ENCODE peak calls at places on chromosomes 2 and 18, in seven cellular contexts. A, G, T, N, I, K and L are unnamed samples. For H3K4me1 and H3K36me3, the result is how much of the 10 kb centered on the place peaks cover.

GRCh38 chr2:47293967-47294366 is 109.0 kb upstream of the MSH2 start:
- DNase-seq in A (no peak), G (no peak), T (no peak), N (no peak), I (no peak), K (no peak), L (no peak)

GRCh38 chr2:42009657-42010580 is 37.9 kb upstream of the PKDCC start:
- DNase-seq in A (no peak), G (peak), T (no peak), N (peak), I (no peak), K (no peak), L (no peak)

GRCh38 chr2:141068053-141068682 is 1062.6 kb downstream of the LRP1B start:
- DNase-seq in A (no peak), G (no peak), T (no peak), N (no peak), I (no peak), K (no peak), L (no peak)

GRCh38 chr2:201127570-201127969 is 11.6 kb downstream of the CFLAR start:
- DNase-seq in A (no peak), G (peak), T (no peak), N (peak), I (peak), K (no peak), L (no peak)

GRCh38 chr2:86518498-86518897 is 44.7 kb downstream of the CHMP3 start:
- DNase-seq in A (no peak), G (no peak), T (no peak), N (peak), I (peak), K (no peak), L (no peak)

GRCh38 chr18:65547046-65547445 is 203.8 kb upstream of the CDH7 start:
- DNase-seq in A (no peak), G (no peak), T (no peak), N (no peak), I (no peak), K (no peak), L (no peak)

GRCh38 chr2:44358498-44358897 is 2.8 kb downstream of the PREPL start:
- DNase-seq in A (no peak), G (peak), T (peak), N (peak), I (peak), K (no peak), L (no peak)

GRCh38 chr2:96506016-96506906 is 1.1 kb upstream of the NEURL3 start:
- DNase-seq in A (peak), G (no peak), T (no peak), N (no peak), I (no peak), K (no peak), L (no peak)

GRCh38 chr2:102424754-102425153 is 1.8 kb downstream of the IL18RAP start:
- DNase-seq in A (no peak), G (no peak), T (no peak), N (no peak), I (no peak), K (no peak), L (no peak)

GRCh38 chr2:147716906-147717305 is 127.9 kb upstream of the ACVR2A start:
- DNase-seq in A (no peak), G (no peak), T (no peak), N (no peak), I (peak), K (no peak), L (no peak)

GRCh38 chr2:20468549-20469500 is 22.0 kb downstream of the RHOB start:
- DNase-seq in A (peak), G (no peak), T (no peak), N (no peak), I (no peak), K (no peak), L (no peak)

GRCh38 chr2:55916473-55917049 is 7.0 kb downstream of the EFEMP1 start:
- DNase-seq in A (no peak), G (peak), T (no peak), N (no peak), I (peak), K (no peak), L (no peak)

GRCh38 chr18:74896390-74896991 is 298.8 kb downstream of the ZNF407 start:
- DNase-seq in A (no peak), G (peak), T (peak), N (no peak), I (no peak), K (no peak), L (peak)

GRCh38 chr18:13804305-13804704 is 19.6 kb upstream of the MC5R start:
- DNase-seq in A (no peak), G (no peak), T (no peak), N (no peak), I (no peak), K (no peak), L (no peak)

GRCh38 chr18:26792661-26793060 is 72.8 kb downstream of the AQP4 start:
- DNase-seq in A (no peak), G (peak), T (no peak), N (peak), I (no peak), K (no peak), L (no peak)

GRCh38 chr18:12079504-12080237 is 14.0 kb upstream of the ANKRD62 start:
- DNase-seq in A (no peak), G (peak), T (no peak), N (peak), I (peak), K (no peak), L (no peak)

GRCh38 chr2:226813148-226813701 is 13.6 kb upstream of the IRS1 start:
- DNase-seq in A (no peak), G (no peak), T (no peak), N (no peak), I (peak), K (no peak), L (no peak)

GRCh38 chr2:134670955-134671354 is 47.8 kb downstream of the TMEM163 start:
- DNase-seq in A (no peak), G (no peak), T (no peak), N (no peak), I (no peak), K (no peak), L (no peak)
- H3K4me1 ChIP-seq in A (under half), G (under half), T (half or more), N (under half), I (under half), K (under half), L (under half)

DNA sequence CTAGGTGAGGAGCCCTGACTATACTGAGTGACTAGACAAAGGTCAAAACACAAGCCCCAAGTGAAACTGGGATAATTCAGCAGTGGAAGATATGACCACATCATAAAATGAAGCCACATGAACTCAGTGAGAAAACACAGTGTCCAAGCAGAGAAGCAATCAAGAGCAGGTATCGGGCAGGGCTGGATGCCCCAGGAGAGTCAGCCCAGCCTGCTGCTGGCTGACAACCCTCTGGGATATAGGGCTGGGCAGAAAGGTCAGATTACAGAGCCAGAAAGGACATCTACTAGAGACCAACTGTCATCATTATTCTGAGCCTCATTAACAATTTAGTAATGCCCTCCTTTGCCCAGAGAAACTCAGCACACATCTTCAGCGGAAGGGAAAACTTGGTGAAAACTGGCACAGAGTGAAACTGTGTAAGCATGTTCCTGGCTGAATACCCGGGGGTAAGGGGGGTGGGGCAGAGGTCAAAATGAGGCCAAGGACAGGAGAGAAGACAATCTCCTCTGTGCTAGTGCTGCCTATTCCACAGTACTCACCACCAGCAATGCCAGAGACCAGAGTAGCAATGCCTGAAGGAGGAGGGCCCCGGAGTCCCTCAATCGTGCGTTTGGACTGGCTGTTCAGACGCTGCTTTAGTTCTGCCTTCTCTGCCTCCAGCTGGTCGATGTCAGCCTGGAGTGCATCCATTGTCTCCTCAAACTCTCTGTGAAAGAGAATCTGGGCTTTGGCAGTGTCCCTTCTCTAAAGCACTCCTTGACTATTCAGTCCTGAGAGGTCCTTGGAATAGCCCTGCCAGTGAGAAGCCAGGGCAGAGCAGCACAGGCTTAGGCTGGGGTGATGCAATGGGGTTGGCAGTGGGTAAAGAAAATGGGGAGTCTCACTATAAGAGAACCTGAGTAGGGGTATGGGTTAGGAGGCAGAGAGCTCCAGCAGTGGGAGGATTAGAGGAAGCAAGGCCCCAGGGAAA is 15.3 kb downstream of the DCTN1 start:
- DNase-seq in A (no peak), G (no peak), T (no peak), N (no peak), I (no peak), K (no peak), L (no peak)
- H3K36me3 ChIP-seq in A (half or more), G (half or more), T (half or more), N (half or more), I (under half), K (under half), L (under half)

GRCh38 chr18:58232674-58233073 is 188.6 kb downstream of the NEDD4L start:
- DNase-seq in A (no peak), G (no peak), T (no peak), N (no peak), I (no peak), K (no peak), L (no peak)
- H3K4me1 ChIP-seq in A (under half), G (under half), T (under half), N (under half), I (under half), K (under half), L (under half)

DNA sequence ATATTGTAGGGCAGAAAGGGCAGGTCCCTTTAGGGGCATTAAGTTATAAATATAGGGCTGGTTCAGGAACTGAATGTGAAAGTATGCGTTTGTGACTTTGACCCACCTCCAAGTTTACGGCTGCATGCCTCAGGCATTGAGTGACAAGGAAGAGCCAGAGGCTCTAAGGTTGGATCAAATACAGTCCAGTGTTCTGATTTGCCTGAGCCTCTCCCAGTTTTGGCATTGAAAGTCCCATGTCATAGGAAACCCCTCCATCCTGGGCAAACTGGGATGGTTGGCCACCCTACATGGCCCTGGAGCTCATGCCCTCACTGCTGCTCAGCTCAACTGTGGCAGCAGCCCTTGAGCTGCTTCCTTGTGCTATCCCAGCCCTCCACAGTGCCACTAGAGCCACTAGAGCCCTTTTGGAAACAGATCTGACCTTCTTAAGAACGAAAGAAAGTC is 29.9 kb downstream of the HK2 start:
- DNase-seq in A (no peak), G (no peak), T (no peak), N (no peak), I (no peak), K (no peak), L (peak)
- H3K36me3 ChIP-seq in A (under half), G (under half), T (under half), N (under half), I (under half), K (under half), L (under half)

DNA sequence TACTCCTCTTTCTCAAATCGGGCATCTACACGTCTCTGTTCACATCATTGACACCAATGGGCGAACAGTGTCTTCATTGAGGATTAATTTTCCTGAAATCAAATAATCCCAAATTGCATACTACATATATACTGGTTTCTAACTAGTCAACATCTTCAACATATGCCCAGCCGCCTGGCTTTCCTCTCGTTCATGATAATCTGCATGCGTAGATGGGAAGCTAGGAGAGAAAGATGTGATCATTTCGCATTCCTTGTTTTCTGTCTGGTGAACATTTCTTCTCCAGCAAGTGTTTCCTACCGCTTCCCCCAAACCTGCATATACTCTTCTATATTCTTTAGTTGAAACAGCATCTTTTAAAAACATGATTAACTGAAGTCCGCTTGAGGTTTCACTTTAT is 7.4 kb downstream of the TWIST2 start:
- DNase-seq in A (no peak), G (no peak), T (no peak), N (no peak), I (no peak), K (no peak), L (no peak)
- H3K4me1 ChIP-seq in A (under half), G (under half), T (under half), N (under half), I (under half), K (under half), L (under half)

GRCh38 chr2:28497206-28497605 is 1.3 kb downstream of the PLB1 start:
- DNase-seq in A (no peak), G (no peak), T (no peak), N (no peak), I (no peak), K (no peak), L (no peak)
- H3K36me3 ChIP-seq in A (under half), G (under half), T (under half), N (under half), I (under half), K (under half), L (under half)

DNA sequence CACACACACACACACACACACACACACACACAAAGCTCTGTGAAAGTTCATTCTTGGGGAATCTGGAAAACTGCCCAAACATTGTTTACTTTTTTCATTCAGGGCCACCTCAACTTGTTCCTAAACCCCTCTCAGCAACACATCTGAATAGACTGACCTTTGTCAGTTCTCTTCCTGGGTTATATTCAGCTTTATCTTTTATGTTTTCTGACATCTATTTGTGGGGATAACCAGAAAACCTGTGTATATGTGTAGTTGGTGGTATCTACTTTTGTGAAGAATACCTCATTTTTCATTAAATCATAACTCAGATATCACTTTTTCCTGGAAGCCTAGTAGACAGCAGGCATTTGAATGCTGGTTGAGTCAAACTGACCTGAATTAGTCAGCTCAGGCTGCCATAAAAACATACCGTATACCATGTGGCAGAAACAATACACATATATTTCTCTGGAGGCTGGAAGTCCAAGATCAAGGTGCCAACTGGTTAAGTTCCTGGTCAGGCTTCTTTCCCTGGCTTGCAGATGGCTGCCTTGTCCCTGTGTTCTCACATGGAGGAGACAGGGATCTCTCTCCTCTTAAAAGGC is 11.0 kb upstream of the RNF144A start:
- DNase-seq in A (no peak), G (no peak), T (no peak), N (no peak), I (no peak), K (no peak), L (no peak)
- H3K4me1 ChIP-seq in A (under half), G (under half), T (half or more), N (under half), I (under half), K (under half), L (under half)

GRCh38 chr2:117945296-117945695 is 68.6 kb downstream of the CCDC93 start:
- DNase-seq in A (no peak), G (no peak), T (no peak), N (no peak), I (no peak), K (no peak), L (no peak)
- H3K36me3 ChIP-seq in A (half or more), G (under half), T (half or more), N (under half), I (under half), K (under half), L (under half)

GRCh38 chr2:43129254-43129653 is 97.2 kb downstream of the ZFP36L2 start:
- DNase-seq in A (no peak), G (no peak), T (no peak), N (no peak), I (no peak), K (no peak), L (no peak)

GRCh38 chr2:43131051-43131889 is 95.1 kb downstream of the ZFP36L2 start:
- DNase-seq in A (peak), G (peak), T (peak), N (peak), I (peak), K (peak), L (peak)

GRCh38 chr2:43129676-43130547 is 96.5 kb downstream of the ZFP36L2 start:
- DNase-seq in A (peak), G (peak), T (peak), N (peak), I (peak), K (no peak), L (peak)

GRCh38 chr2:43131890-43132522 is 94.4 kb downstream of the ZFP36L2 start:
- DNase-seq in A (no peak), G (no peak), T (no peak), N (no peak), I (no peak), K (no peak), L (no peak)

GRCh38 chr2:43130548-43130875 is 95.9 kb downstream of the ZFP36L2 start:
- DNase-seq in A (peak), G (no peak), T (no peak), N (no peak), I (no peak), K (no peak), L (no peak)
- H3K4me1 ChIP-seq in A (under half), G (under half), T (half or more), N (under half), I (under half), K (half or more), L (under half)

GRCh38 chr2:32611771-32612170 is 16.1 kb upstream of the TTC27 start:
- DNase-seq in A (no peak), G (no peak), T (no peak), N (no peak), I (no peak), K (no peak), L (no peak)
- H3K36me3 ChIP-seq in A (half or more), G (under half), T (under half), N (under half), I (under half), K (under half), L (under half)